ENCODE peak calls at places on chromosomes 2 and 18, in eight cellular contexts. One of them, this sample, is unnamed.

GRCh38 chr18:47898055-47898454 is 32.4 kb downstream of the SMAD2 start:
- DNase-seq in stimulated activated CD4-positive, alpha-beta T cell treated with anti-CD3 and anti-CD28 coated beads, Interleukin-4, amount 100 ng/mL, for 48 hours: no peak
- DNase-seq in NCI-H1417: peak
- DNase-seq in transverse colon: no peak
- DNase-seq in bronchial epithelial cell: no peak
- DNase-seq in progenitor cell of endocrine pancreas: no peak
- DNase-seq in midbrain: no peak
- DNase-seq in HepG2: no peak
- DNase-seq in this sample: no peak

GRCh38 chr2:237733677-237734300 is 64.8 kb upstream of the RBM44 start:
- DNase-seq in stimulated activated CD4-positive, alpha-beta T cell treated with anti-CD3 and anti-CD28 coated beads, Interleukin-4, amount 100 ng/mL, for 48 hours: no peak
- DNase-seq in NCI-H1417: peak
- DNase-seq in transverse colon: no peak
- DNase-seq in bronchial epithelial cell: no peak
- DNase-seq in progenitor cell of endocrine pancreas: no peak
- DNase-seq in midbrain: no peak
- DNase-seq in HepG2: peak
- DNase-seq in this sample: no peak

GRCh38 chr2:54763636-54764291 is 40.3 kb downstream of the EML6 start:
- DNase-seq in stimulated activated CD4-positive, alpha-beta T cell treated with anti-CD3 and anti-CD28 coated beads, Interleukin-4, amount 100 ng/mL, for 48 hours: peak
- DNase-seq in NCI-H1417: peak
- DNase-seq in transverse colon: no peak
- DNase-seq in bronchial epithelial cell: no peak
- DNase-seq in progenitor cell of endocrine pancreas: no peak
- DNase-seq in midbrain: no peak
- DNase-seq in HepG2: no peak
- DNase-seq in this sample: no peak

GRCh38 chr2:40087927-40088326 is 308.9 kb upstream of the THUMPD2 start:
- DNase-seq in stimulated activated CD4-positive, alpha-beta T cell treated with anti-CD3 and anti-CD28 coated beads, Interleukin-4, amount 100 ng/mL, for 48 hours: no peak
- DNase-seq in NCI-H1417: no peak
- DNase-seq in transverse colon: no peak
- DNase-seq in bronchial epithelial cell: no peak
- DNase-seq in progenitor cell of endocrine pancreas: no peak
- DNase-seq in midbrain: no peak
- DNase-seq in HepG2: no peak
- DNase-seq in this sample: no peak

GRCh38 chr2:10039658-10040410 is 3.5 kb upstream of the KLF11 start:
- DNase-seq in stimulated activated CD4-positive, alpha-beta T cell treated with anti-CD3 and anti-CD28 coated beads, Interleukin-4, amount 100 ng/mL, for 48 hours: no peak
- DNase-seq in NCI-H1417: no peak
- DNase-seq in transverse colon: peak
- DNase-seq in bronchial epithelial cell: no peak
- DNase-seq in progenitor cell of endocrine pancreas: no peak
- DNase-seq in midbrain: peak
- DNase-seq in HepG2: no peak
- DNase-seq in this sample: no peak

GRCh38 chr2:236607471-236608307 is 38.1 kb downstream of the ACKR3 start:
- DNase-seq in stimulated activated CD4-positive, alpha-beta T cell treated with anti-CD3 and anti-CD28 coated beads, Interleukin-4, amount 100 ng/mL, for 48 hours: no peak
- DNase-seq in NCI-H1417: no peak
- DNase-seq in transverse colon: no peak
- DNase-seq in bronchial epithelial cell: no peak
- DNase-seq in progenitor cell of endocrine pancreas: no peak
- DNase-seq in midbrain: no peak
- DNase-seq in HepG2: no peak
- DNase-seq in this sample: peak

GRCh38 chr2:233082934-233083755 is 23.0 kb downstream of the INPP5D start:
- DNase-seq in stimulated activated CD4-positive, alpha-beta T cell treated with anti-CD3 and anti-CD28 coated beads, Interleukin-4, amount 100 ng/mL, for 48 hours: no peak
- DNase-seq in NCI-H1417: no peak
- DNase-seq in transverse colon: no peak
- DNase-seq in bronchial epithelial cell: no peak
- DNase-seq in progenitor cell of endocrine pancreas: no peak
- DNase-seq in midbrain: no peak
- DNase-seq in HepG2: no peak
- DNase-seq in this sample: no peak

GRCh38 chr2:143728498-143728897 is 599.3 kb downstream of the ARHGAP15 start:
- DNase-seq in stimulated activated CD4-positive, alpha-beta T cell treated with anti-CD3 and anti-CD28 coated beads, Interleukin-4, amount 100 ng/mL, for 48 hours: no peak
- DNase-seq in NCI-H1417: no peak
- DNase-seq in transverse colon: no peak
- DNase-seq in bronchial epithelial cell: peak
- DNase-seq in progenitor cell of endocrine pancreas: no peak
- DNase-seq in midbrain: no peak
- DNase-seq in HepG2: no peak
- DNase-seq in this sample: no peak

GRCh38 chr2:177772529-177772928 is 300.0 kb downstream of the PDE11A start:
- DNase-seq in stimulated activated CD4-positive, alpha-beta T cell treated with anti-CD3 and anti-CD28 coated beads, Interleukin-4, amount 100 ng/mL, for 48 hours: no peak
- DNase-seq in NCI-H1417: peak
- DNase-seq in transverse colon: no peak
- DNase-seq in bronchial epithelial cell: peak
- DNase-seq in progenitor cell of endocrine pancreas: no peak
- DNase-seq in midbrain: no peak
- DNase-seq in HepG2: peak
- DNase-seq in this sample: peak

GRCh38 chr2:32711219-32711618 is 83.4 kb downstream of the TTC27 start:
- DNase-seq in stimulated activated CD4-positive, alpha-beta T cell treated with anti-CD3 and anti-CD28 coated beads, Interleukin-4, amount 100 ng/mL, for 48 hours: no peak
- DNase-seq in NCI-H1417: no peak
- DNase-seq in transverse colon: no peak
- DNase-seq in bronchial epithelial cell: peak
- DNase-seq in progenitor cell of endocrine pancreas: no peak
- DNase-seq in midbrain: peak
- DNase-seq in HepG2: no peak
- DNase-seq in this sample: no peak

GRCh38 chr2:8721410-8721809 is 39.6 kb downstream of the ID2 start:
- DNase-seq in stimulated activated CD4-positive, alpha-beta T cell treated with anti-CD3 and anti-CD28 coated beads, Interleukin-4, amount 100 ng/mL, for 48 hours: no peak
- DNase-seq in NCI-H1417: no peak
- DNase-seq in transverse colon: no peak
- DNase-seq in bronchial epithelial cell: no peak
- DNase-seq in progenitor cell of endocrine pancreas: no peak
- DNase-seq in midbrain: no peak
- DNase-seq in HepG2: no peak
- DNase-seq in this sample: no peak

GRCh38 chr2:223930002-223930976 is 14.8 kb downstream of the WDFY1 start:
- DNase-seq in stimulated activated CD4-positive, alpha-beta T cell treated with anti-CD3 and anti-CD28 coated beads, Interleukin-4, amount 100 ng/mL, for 48 hours: no peak
- DNase-seq in NCI-H1417: no peak
- DNase-seq in transverse colon: peak
- DNase-seq in bronchial epithelial cell: no peak
- DNase-seq in progenitor cell of endocrine pancreas: no peak
- DNase-seq in midbrain: peak
- DNase-seq in HepG2: peak
- DNase-seq in this sample: no peak

GRCh38 chr2:162221064-162221463 is 22.2 kb downstream of the FAP start:
- DNase-seq in stimulated activated CD4-positive, alpha-beta T cell treated with anti-CD3 and anti-CD28 coated beads, Interleukin-4, amount 100 ng/mL, for 48 hours: peak
- DNase-seq in NCI-H1417: no peak
- DNase-seq in transverse colon: peak
- DNase-seq in bronchial epithelial cell: peak
- DNase-seq in progenitor cell of endocrine pancreas: peak
- DNase-seq in midbrain: peak
- DNase-seq in HepG2: peak
- DNase-seq in this sample: peak

GRCh38 chr2:180494286-180494685 is 486.1 kb upstream of the UBE2E3 start:
- DNase-seq in stimulated activated CD4-positive, alpha-beta T cell treated with anti-CD3 and anti-CD28 coated beads, Interleukin-4, amount 100 ng/mL, for 48 hours: no peak
- DNase-seq in NCI-H1417: no peak
- DNase-seq in transverse colon: no peak
- DNase-seq in bronchial epithelial cell: no peak
- DNase-seq in progenitor cell of endocrine pancreas: no peak
- DNase-seq in midbrain: no peak
- DNase-seq in HepG2: no peak
- DNase-seq in this sample: no peak

GRCh38 chr2:2698182-2699116 is 367.4 kb upstream of the MYT1L start:
- DNase-seq in stimulated activated CD4-positive, alpha-beta T cell treated with anti-CD3 and anti-CD28 coated beads, Interleukin-4, amount 100 ng/mL, for 48 hours: no peak
- DNase-seq in NCI-H1417: peak
- DNase-seq in transverse colon: no peak
- DNase-seq in bronchial epithelial cell: peak
- DNase-seq in progenitor cell of endocrine pancreas: no peak
- DNase-seq in midbrain: no peak
- DNase-seq in HepG2: peak
- DNase-seq in this sample: no peak

GRCh38 chr2:174166261-174166660 is 82.1 kb downstream of the OLA1 start:
- DNase-seq in stimulated activated CD4-positive, alpha-beta T cell treated with anti-CD3 and anti-CD28 coated beads, Interleukin-4, amount 100 ng/mL, for 48 hours: no peak
- DNase-seq in NCI-H1417: no peak
- DNase-seq in transverse colon: no peak
- DNase-seq in bronchial epithelial cell: peak
- DNase-seq in progenitor cell of endocrine pancreas: no peak
- DNase-seq in midbrain: no peak
- DNase-seq in HepG2: no peak
- DNase-seq in this sample: no peak

GRCh38 chr2:108145551-108145950 is 94.2 kb upstream of the SULT1C3 start:
- DNase-seq in stimulated activated CD4-positive, alpha-beta T cell treated with anti-CD3 and anti-CD28 coated beads, Interleukin-4, amount 100 ng/mL, for 48 hours: no peak
- DNase-seq in NCI-H1417: no peak
- DNase-seq in transverse colon: no peak
- DNase-seq in bronchial epithelial cell: peak
- DNase-seq in progenitor cell of endocrine pancreas: no peak
- DNase-seq in midbrain: no peak
- DNase-seq in HepG2: no peak
- DNase-seq in this sample: no peak

GRCh38 chr2:218859556-218859993 is at the start of gene WNT6:
- DNase-seq in stimulated activated CD4-positive, alpha-beta T cell treated with anti-CD3 and anti-CD28 coated beads, Interleukin-4, amount 100 ng/mL, for 48 hours: no peak
- DNase-seq in NCI-H1417: peak
- DNase-seq in transverse colon: no peak
- DNase-seq in bronchial epithelial cell: no peak
- DNase-seq in progenitor cell of endocrine pancreas: no peak
- DNase-seq in midbrain: no peak
- DNase-seq in HepG2: no peak
- DNase-seq in this sample: no peak

GRCh38 chr18:63762518-63762917 is 12.7 kb upstream of the SERPINB7 start:
- DNase-seq in stimulated activated CD4-positive, alpha-beta T cell treated with anti-CD3 and anti-CD28 coated beads, Interleukin-4, amount 100 ng/mL, for 48 hours: no peak
- DNase-seq in NCI-H1417: no peak
- DNase-seq in transverse colon: no peak
- DNase-seq in bronchial epithelial cell: peak
- DNase-seq in progenitor cell of endocrine pancreas: no peak
- DNase-seq in midbrain: no peak
- DNase-seq in HepG2: no peak
- DNase-seq in this sample: no peak

GRCh38 chr2:15619510-15619909 is 27.8 kb downstream of the DDX1 start:
- DNase-seq in stimulated activated CD4-positive, alpha-beta T cell treated with anti-CD3 and anti-CD28 coated beads, Interleukin-4, amount 100 ng/mL, for 48 hours: no peak
- DNase-seq in NCI-H1417: no peak
- DNase-seq in transverse colon: no peak
- DNase-seq in bronchial epithelial cell: no peak
- DNase-seq in progenitor cell of endocrine pancreas: no peak
- DNase-seq in midbrain: no peak
- DNase-seq in HepG2: no peak
- DNase-seq in this sample: no peak

GRCh38 chr2:202780514-202781021 is 91.0 kb downstream of the ICA1L start:
- DNase-seq in stimulated activated CD4-positive, alpha-beta T cell treated with anti-CD3 and anti-CD28 coated beads, Interleukin-4, amount 100 ng/mL, for 48 hours: no peak
- DNase-seq in NCI-H1417: no peak
- DNase-seq in transverse colon: no peak
- DNase-seq in bronchial epithelial cell: peak
- DNase-seq in progenitor cell of endocrine pancreas: no peak
- DNase-seq in midbrain: no peak
- DNase-seq in HepG2: no peak
- DNase-seq in this sample: no peak

GRCh38 chr18:40937386-40937785 is 1017.6 kb upstream of the PIK3C3 start:
- DNase-seq in stimulated activated CD4-positive, alpha-beta T cell treated with anti-CD3 and anti-CD28 coated beads, Interleukin-4, amount 100 ng/mL, for 48 hours: no peak
- DNase-seq in NCI-H1417: peak
- DNase-seq in transverse colon: no peak
- DNase-seq in bronchial epithelial cell: peak
- DNase-seq in progenitor cell of endocrine pancreas: no peak
- DNase-seq in midbrain: no peak
- DNase-seq in HepG2: no peak
- DNase-seq in this sample: no peak

GRCh38 chr2:43344911-43345373 is 118.5 kb upstream of the ZFP36L2 start:
- DNase-seq in stimulated activated CD4-positive, alpha-beta T cell treated with anti-CD3 and anti-CD28 coated beads, Interleukin-4, amount 100 ng/mL, for 48 hours: no peak
- DNase-seq in NCI-H1417: no peak
- DNase-seq in transverse colon: no peak
- DNase-seq in bronchial epithelial cell: no peak
- DNase-seq in progenitor cell of endocrine pancreas: no peak
- DNase-seq in midbrain: no peak
- DNase-seq in HepG2: no peak
- DNase-seq in this sample: no peak

GRCh38 chr2:29360016-29360784 is 245.0 kb downstream of the CLIP4 start:
- DNase-seq in stimulated activated CD4-positive, alpha-beta T cell treated with anti-CD3 and anti-CD28 coated beads, Interleukin-4, amount 100 ng/mL, for 48 hours: no peak
- DNase-seq in NCI-H1417: no peak
- DNase-seq in transverse colon: no peak
- DNase-seq in bronchial epithelial cell: no peak
- DNase-seq in progenitor cell of endocrine pancreas: no peak
- DNase-seq in midbrain: no peak
- DNase-seq in HepG2: no peak
- DNase-seq in this sample: no peak